ENCODE peak calls at places on chromosomes 16 and 17, in ten cellular contexts. D, J, W, P, B, X, T, M, C and V are unnamed samples. For H3K4me1, the result is how much of the 10 kb centered on the place peaks cover.

GRCh38 chr16:2226245-2226793 is 2.9 kb downstream of the E4F1 start:
- DNase-seq in X (no peak), B (no peak), M (no peak), W (no peak), J (no peak), P (no peak), D (no peak), T (no peak), C (no peak), V (no peak)

GRCh38 chr16:52470601-52471000 is 76.3 kb downstream of the TOX3 start:
- DNase-seq in M (no peak), B (no peak), D (no peak), P (no peak), W (no peak), T (no peak), X (no peak), C (no peak), J (no peak), V (no peak)

GRCh38 chr16:31466381-31466841 is 5.5 kb upstream of the TGFB1I1 start:
- DNase-seq in B (no peak), C (no peak), T (no peak), M (no peak), W (no peak), X (no peak), D (no peak), P (no peak), J (no peak), V (no peak)

GRCh38 chr16:85894266-85894665 is 4.7 kb upstream of the IRF8 start:
- DNase-seq in C (peak), X (no peak), D (no peak), T (no peak), M (no peak), B (no peak), P (no peak), W (no peak), J (no peak), V (peak)

GRCh38 chr17:27535178-27535928 is 79.1 kb downstream of the KSR1 start:
- DNase-seq in C (no peak), P (no peak), J (no peak), X (peak), M (no peak), W (no peak), T (no peak), D (no peak), B (no peak), V (peak)

GRCh38 chr17:66576473-66576872 is 258.4 kb upstream of the CACNG5 start:
- DNase-seq in P (no peak), D (no peak), W (peak), J (no peak), T (no peak), X (no peak), B (no peak), C (no peak), M (no peak), V (no peak)

GRCh38 chr17:73357981-73358380 is 46.2 kb upstream of the CDC42EP4 start:
- DNase-seq in X (no peak), J (no peak), C (no peak), B (no peak), T (no peak), W (no peak), P (no peak), M (no peak), D (no peak), V (no peak)

GRCh38 chr16:75107505-75107904 is 9.1 kb downstream of the LDHD start:
- DNase-seq in W (no peak), M (no peak), P (no peak), T (no peak), D (no peak), X (no peak), J (no peak), C (no peak), B (no peak), V (no peak)

GRCh38 chr16:58086381-58087208 is 42.6 kb downstream of the CFAP20 start:
- DNase-seq in P (no peak), D (no peak), W (no peak), T (no peak), C (no peak), B (no peak), J (no peak), X (no peak), M (no peak), V (no peak)

GRCh38 chr17:12429125-12429524 is 236.6 kb upstream of the MYOCD start:
- DNase-seq in B (no peak), T (no peak), X (no peak), J (no peak), M (no peak), W (no peak), C (no peak), D (no peak), P (no peak), V (no peak)

DNA sequence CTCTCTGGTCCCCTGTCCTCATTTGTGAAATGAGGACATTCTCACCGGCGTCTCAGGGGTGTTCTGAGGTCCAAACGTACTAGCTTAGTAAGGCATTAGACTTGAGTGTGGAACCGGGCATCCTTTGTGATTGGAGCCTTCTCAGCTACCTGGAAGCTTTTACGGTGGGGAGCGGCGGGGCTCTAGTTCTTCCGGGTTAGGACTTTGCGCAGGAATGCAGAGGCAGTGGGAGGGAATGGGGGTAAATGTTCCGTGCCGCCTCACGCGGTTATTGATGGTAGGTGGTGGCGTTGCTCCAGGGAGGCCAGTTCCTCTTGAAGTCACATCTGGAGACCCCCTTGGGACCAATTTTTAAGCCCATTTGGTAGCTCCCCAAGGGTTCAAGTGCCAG is 113.6 kb downstream of the SNX29 start:
- DNase-seq in B (no peak), J (no peak), M (no peak), D (no peak), X (no peak), C (no peak), W (no peak), T (no peak), P (no peak), V (no peak)
- H3K4me3 ChIP-seq in B (no peak), J (peak), M (no peak), D (peak), X (no peak), C (peak), W (no peak), T (peak), P (no peak), V (no peak)

DNA sequence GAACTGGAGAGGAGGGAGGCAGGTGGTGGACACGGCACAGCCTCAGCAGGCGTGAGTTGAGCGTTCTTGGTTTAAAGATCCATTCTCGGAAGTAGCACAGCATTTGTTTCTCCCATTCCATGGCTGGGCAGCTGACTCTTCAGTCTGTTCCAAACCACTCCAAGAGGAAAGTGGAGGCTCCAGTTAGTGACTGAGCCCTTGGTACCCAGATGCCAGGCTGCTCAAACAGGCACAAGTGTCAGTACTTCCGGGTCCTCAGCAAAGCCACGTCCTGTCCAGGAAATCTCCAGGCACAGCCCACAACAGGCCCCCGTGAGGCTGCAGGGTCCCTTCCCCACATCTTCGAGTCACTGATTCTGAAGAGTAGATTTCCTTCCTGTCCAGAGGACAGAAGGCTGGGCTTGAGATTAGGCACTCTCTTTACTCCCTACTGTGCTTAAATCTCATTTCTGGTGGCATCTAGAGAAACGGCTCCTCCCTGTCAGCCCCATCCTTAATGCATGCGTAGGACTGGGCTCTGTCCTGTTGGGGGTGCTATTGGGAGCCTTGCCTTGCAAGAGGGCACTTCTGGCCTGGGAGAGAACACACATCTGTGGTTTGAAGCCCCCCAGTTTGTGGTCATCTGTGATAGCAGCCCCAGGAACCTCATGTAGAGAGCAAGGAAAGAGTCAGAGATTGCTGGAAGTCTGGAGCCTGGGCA is 39.7 kb upstream of the NAT9 start:
- DNase-seq in T (no peak), P (no peak), D (no peak), B (peak), X (no peak), C (no peak), J (no peak), M (no peak), W (no peak), V (no peak)
- TF ChIP-seq CTCF in T (no peak), P (no peak), D (no peak), B (peak), X (no peak), C (peak), J (no peak), M (no peak), W (no peak), V (no peak)

GRCh38 chr17:81222620-81222905 is 202 bp downstream of the CEP131 start:
- DNase-seq in B (no peak), C (no peak), W (no peak), J (no peak), P (no peak), T (no peak), X (no peak), M (no peak), D (no peak), V (no peak)

GRCh38 chr17:81221842-81222619 is 734 bp downstream of the CEP131 start:
- DNase-seq in W (no peak), X (no peak), C (no peak), P (no peak), B (no peak), T (no peak), M (no peak), D (no peak), J (no peak), V (no peak)

GRCh38 chr17:81221371-81221841 is 1.4 kb downstream of the CEP131 start:
- DNase-seq in C (no peak), P (no peak), D (no peak), X (no peak), B (no peak), W (no peak), M (no peak), J (no peak), T (no peak), V (no peak)

GRCh38 chr17:81222906-81223757 is at the start of gene CEP131:
- DNase-seq in T (peak), J (peak), C (peak), W (peak), B (peak), D (peak), X (peak), P (peak), M (peak), V (peak)

GRCh38 chr17:81223758-81224122 is 975 bp upstream of the CEP131 start:
- DNase-seq in C (no peak), P (no peak), T (no peak), D (no peak), M (no peak), X (no peak), W (no peak), B (no peak), J (no peak), V (peak)
- H3K4me1 ChIP-seq in C (under half), P (under half), T (under half), D (under half), M (under half), X (under half), W (under half), B (under half), J (under half), V (under half)

GRCh38 chr16:370980-371728 is 816 bp upstream of the MRPL28 start:
- DNase-seq in D (no peak), X (no peak), B (no peak), J (no peak), M (no peak), T (no peak), P (no peak), C (no peak), W (no peak), V (no peak)
- H3K4me3 ChIP-seq in D (peak), X (no peak), B (no peak), J (peak), M (no peak), T (peak), P (peak), C (peak), W (no peak), V (no peak)